ENCODE peak calls at places on chromosomes 1 and 21, in eight cellular contexts. One of them, this sample, is unnamed.

GRCh38 chr21:36175771-36176565 is 19.3 kb downstream of the DOP1B start:
- DNase-seq in neuronal stem cell: no peak
- DNase-seq in effector memory CD4-positive, alpha-beta T cell: no peak
- DNase-seq in astrocyte of the spinal cord: no peak
- DNase-seq in fibroblast of lung: no peak
- DNase-seq in heart right ventricle: no peak
- DNase-seq in hepatocyte: no peak
- DNase-seq in neural progenitor cell: no peak
- DNase-seq in this sample: no peak

GRCh38 chr1:38045431-38046332 is 911 bp downstream of the POU3F1 start:
- DNase-seq in neuronal stem cell: no peak
- DNase-seq in effector memory CD4-positive, alpha-beta T cell: no peak
- DNase-seq in astrocyte of the spinal cord: peak
- DNase-seq in fibroblast of lung: no peak
- DNase-seq in heart right ventricle: no peak
- DNase-seq in hepatocyte: no peak
- DNase-seq in neural progenitor cell: peak
- DNase-seq in this sample: no peak

GRCh38 chr1:158055854-158056253 is 62.4 kb downstream of the KIRREL1 start:
- DNase-seq in neuronal stem cell: no peak
- DNase-seq in effector memory CD4-positive, alpha-beta T cell: no peak
- DNase-seq in astrocyte of the spinal cord: no peak
- DNase-seq in fibroblast of lung: no peak
- DNase-seq in heart right ventricle: no peak
- DNase-seq in hepatocyte: no peak
- DNase-seq in neural progenitor cell: no peak
- DNase-seq in this sample: no peak

GRCh38 chr1:199405634-199406196 is 621.8 kb upstream of the NR5A2 start:
- DNase-seq in neuronal stem cell: no peak
- DNase-seq in effector memory CD4-positive, alpha-beta T cell: no peak
- DNase-seq in astrocyte of the spinal cord: no peak
- DNase-seq in fibroblast of lung: no peak
- DNase-seq in heart right ventricle: no peak
- DNase-seq in hepatocyte: no peak
- DNase-seq in neural progenitor cell: no peak
- DNase-seq in this sample: no peak

GRCh38 chr1:61052393-61053280 is 29.7 kb upstream of the NFIA start:
- DNase-seq in neuronal stem cell: no peak
- DNase-seq in effector memory CD4-positive, alpha-beta T cell: no peak
- DNase-seq in astrocyte of the spinal cord: no peak
- DNase-seq in fibroblast of lung: no peak
- DNase-seq in heart right ventricle: no peak
- DNase-seq in hepatocyte: no peak
- DNase-seq in neural progenitor cell: peak
- DNase-seq in this sample: no peak

GRCh38 chr1:201641524-201642253 is 102.8 kb downstream of the NAV1 start:
- DNase-seq in neuronal stem cell: no peak
- DNase-seq in effector memory CD4-positive, alpha-beta T cell: no peak
- DNase-seq in astrocyte of the spinal cord: no peak
- DNase-seq in fibroblast of lung: no peak
- DNase-seq in heart right ventricle: no peak
- DNase-seq in hepatocyte: no peak
- DNase-seq in neural progenitor cell: no peak
- DNase-seq in this sample: no peak

GRCh38 chr1:94325379-94326302 is 88.3 kb upstream of the ARHGAP29 start:
- DNase-seq in neuronal stem cell: no peak
- DNase-seq in effector memory CD4-positive, alpha-beta T cell: no peak
- DNase-seq in astrocyte of the spinal cord: peak
- DNase-seq in fibroblast of lung: peak
- DNase-seq in heart right ventricle: peak
- DNase-seq in hepatocyte: no peak
- DNase-seq in neural progenitor cell: no peak
- DNase-seq in this sample: peak

GRCh38 chr1:156108664-156109241 is 5.8 kb upstream of the LMNA start:
- DNase-seq in neuronal stem cell: no peak
- DNase-seq in effector memory CD4-positive, alpha-beta T cell: no peak
- DNase-seq in astrocyte of the spinal cord: no peak
- DNase-seq in fibroblast of lung: no peak
- DNase-seq in heart right ventricle: no peak
- DNase-seq in hepatocyte: no peak
- DNase-seq in neural progenitor cell: no peak
- DNase-seq in this sample: no peak

GRCh38 chr1:76726251-76726650 is 141.0 kb upstream of the ST6GALNAC5 start:
- DNase-seq in neuronal stem cell: no peak
- DNase-seq in effector memory CD4-positive, alpha-beta T cell: no peak
- DNase-seq in astrocyte of the spinal cord: no peak
- DNase-seq in fibroblast of lung: no peak
- DNase-seq in heart right ventricle: no peak
- DNase-seq in hepatocyte: no peak
- DNase-seq in neural progenitor cell: no peak
- DNase-seq in this sample: no peak

GRCh38 chr21:36686955-36687354 is 12.0 kb upstream of the SIM2 start:
- DNase-seq in neuronal stem cell: no peak
- DNase-seq in effector memory CD4-positive, alpha-beta T cell: no peak
- DNase-seq in astrocyte of the spinal cord: no peak
- DNase-seq in fibroblast of lung: no peak
- DNase-seq in heart right ventricle: no peak
- DNase-seq in hepatocyte: no peak
- DNase-seq in neural progenitor cell: no peak
- DNase-seq in this sample: no peak

GRCh38 chr1:113760102-113760804 is 967 bp upstream of the PHTF1 start:
- DNase-seq in neuronal stem cell: no peak
- DNase-seq in effector memory CD4-positive, alpha-beta T cell: no peak
- DNase-seq in astrocyte of the spinal cord: no peak
- DNase-seq in fibroblast of lung: no peak
- DNase-seq in heart right ventricle: no peak
- DNase-seq in hepatocyte: no peak
- DNase-seq in neural progenitor cell: peak
- DNase-seq in this sample: no peak

GRCh38 chr1:97063532-97063931 is 341.9 kb downstream of the PTBP2 start:
- DNase-seq in neuronal stem cell: no peak
- DNase-seq in effector memory CD4-positive, alpha-beta T cell: no peak
- DNase-seq in astrocyte of the spinal cord: no peak
- DNase-seq in fibroblast of lung: no peak
- DNase-seq in heart right ventricle: no peak
- DNase-seq in hepatocyte: peak
- DNase-seq in neural progenitor cell: no peak
- DNase-seq in this sample: no peak

GRCh38 chr1:90835661-90836344 is 118.7 kb upstream of the BARHL2 start:
- DNase-seq in neuronal stem cell: no peak
- DNase-seq in effector memory CD4-positive, alpha-beta T cell: no peak
- DNase-seq in astrocyte of the spinal cord: no peak
- DNase-seq in fibroblast of lung: no peak
- DNase-seq in heart right ventricle: peak
- DNase-seq in hepatocyte: no peak
- DNase-seq in neural progenitor cell: peak
- DNase-seq in this sample: no peak

GRCh38 chr1:161838885-161839284 is 72.8 kb downstream of the ATF6 start:
- DNase-seq in neuronal stem cell: no peak
- DNase-seq in effector memory CD4-positive, alpha-beta T cell: no peak
- DNase-seq in astrocyte of the spinal cord: no peak
- DNase-seq in fibroblast of lung: no peak
- DNase-seq in heart right ventricle: no peak
- DNase-seq in hepatocyte: no peak
- DNase-seq in neural progenitor cell: no peak
- DNase-seq in this sample: no peak

GRCh38 chr1:23567996-23568607 is 8.8 kb upstream of the ID3 start:
- DNase-seq in neuronal stem cell: peak
- DNase-seq in effector memory CD4-positive, alpha-beta T cell: no peak
- DNase-seq in astrocyte of the spinal cord: no peak
- DNase-seq in fibroblast of lung: no peak
- DNase-seq in heart right ventricle: peak
- DNase-seq in hepatocyte: no peak
- DNase-seq in neural progenitor cell: peak
- DNase-seq in this sample: no peak

GRCh38 chr21:41500354-41500753 is 7.6 kb downstream of the TMPRSS2 start:
- DNase-seq in neuronal stem cell: no peak
- DNase-seq in effector memory CD4-positive, alpha-beta T cell: no peak
- DNase-seq in astrocyte of the spinal cord: no peak
- DNase-seq in fibroblast of lung: no peak
- DNase-seq in heart right ventricle: no peak
- DNase-seq in hepatocyte: no peak
- DNase-seq in neural progenitor cell: no peak
- DNase-seq in this sample: no peak

GRCh38 chr21:41499920-41500319 is 8.0 kb downstream of the TMPRSS2 start:
- DNase-seq in neuronal stem cell: no peak
- DNase-seq in effector memory CD4-positive, alpha-beta T cell: no peak
- DNase-seq in astrocyte of the spinal cord: no peak
- DNase-seq in fibroblast of lung: no peak
- DNase-seq in heart right ventricle: no peak
- DNase-seq in hepatocyte: no peak
- DNase-seq in neural progenitor cell: no peak
- DNase-seq in this sample: no peak

GRCh38 chr21:41500931-41501381 is 7.0 kb downstream of the TMPRSS2 start:
- DNase-seq in neuronal stem cell: no peak
- DNase-seq in effector memory CD4-positive, alpha-beta T cell: no peak
- DNase-seq in astrocyte of the spinal cord: no peak
- DNase-seq in fibroblast of lung: no peak
- DNase-seq in heart right ventricle: no peak
- DNase-seq in hepatocyte: peak
- DNase-seq in neural progenitor cell: no peak
- DNase-seq in this sample: no peak

GRCh38 chr21:41497008-41497407 is 10.9 kb downstream of the TMPRSS2 start:
- DNase-seq in neuronal stem cell: no peak
- DNase-seq in effector memory CD4-positive, alpha-beta T cell: no peak
- DNase-seq in astrocyte of the spinal cord: no peak
- DNase-seq in fibroblast of lung: no peak
- DNase-seq in heart right ventricle: no peak
- DNase-seq in hepatocyte: peak
- DNase-seq in neural progenitor cell: no peak
- DNase-seq in this sample: no peak

DNA sequence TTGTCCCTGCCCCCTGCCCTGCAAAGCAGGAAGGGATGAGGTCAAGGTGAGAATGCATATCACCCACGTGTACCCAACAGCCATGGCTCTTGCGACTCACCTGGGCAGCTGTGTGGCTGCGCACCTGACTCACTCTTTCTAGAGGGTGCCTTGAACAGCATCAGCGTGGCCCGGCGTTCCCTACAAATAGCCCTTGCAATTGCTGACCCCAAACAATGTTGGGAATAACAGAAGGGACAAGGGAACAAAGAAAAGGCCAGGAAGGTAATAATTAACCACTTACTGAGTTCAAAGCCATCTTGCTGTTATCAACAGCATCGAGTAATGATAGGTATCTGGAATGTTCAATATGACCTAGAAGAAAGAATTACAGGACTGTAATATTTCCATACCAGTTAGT is 10.1 kb downstream of the TMPRSS2 start:
- DNase-seq in neuronal stem cell: no peak
- DNase-seq in effector memory CD4-positive, alpha-beta T cell: no peak
- DNase-seq in astrocyte of the spinal cord: no peak
- DNase-seq in fibroblast of lung: no peak
- DNase-seq in heart right ventricle: no peak
- DNase-seq in hepatocyte: no peak
- DNase-seq in neural progenitor cell: no peak
- DNase-seq in this sample: no peak
- H3K4me3 ChIP-seq in neuronal stem cell: no peak
- H3K4me3 ChIP-seq in effector memory CD4-positive, alpha-beta T cell: no peak
- H3K4me3 ChIP-seq in astrocyte of the spinal cord: no peak
- H3K4me3 ChIP-seq in fibroblast of lung: no peak
- H3K4me3 ChIP-seq in heart right ventricle: no peak
- H3K4me3 ChIP-seq in hepatocyte: no peak
- H3K4me3 ChIP-seq in neural progenitor cell: no peak
- H3K4me3 ChIP-seq in this sample: no peak

DNA sequence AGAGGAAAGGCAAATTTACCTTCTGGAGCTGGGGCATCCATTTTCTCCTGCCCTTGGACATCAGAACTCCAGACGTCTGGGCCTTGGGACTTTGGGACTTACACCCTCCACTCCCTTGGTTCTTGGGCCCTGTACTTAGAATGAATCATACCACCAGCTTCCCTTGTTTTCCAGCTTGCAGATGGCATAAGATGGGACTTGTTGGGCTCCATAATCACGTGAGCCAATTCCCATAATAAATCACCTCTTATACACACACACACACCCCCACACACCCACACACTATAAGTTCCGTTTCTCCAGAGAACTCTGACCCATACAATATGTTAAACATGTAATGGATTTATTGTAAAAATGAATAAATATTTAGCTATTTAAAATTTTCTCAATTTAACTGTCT is 185.7 kb downstream of the GIPC2 start:
- DNase-seq in neuronal stem cell: no peak
- DNase-seq in effector memory CD4-positive, alpha-beta T cell: no peak
- DNase-seq in astrocyte of the spinal cord: no peak
- DNase-seq in fibroblast of lung: no peak
- DNase-seq in heart right ventricle: no peak
- DNase-seq in hepatocyte: no peak
- DNase-seq in neural progenitor cell: no peak
- DNase-seq in this sample: no peak
- H3K4me3 ChIP-seq in neuronal stem cell: no peak
- H3K4me3 ChIP-seq in effector memory CD4-positive, alpha-beta T cell: no peak
- H3K4me3 ChIP-seq in astrocyte of the spinal cord: no peak
- H3K4me3 ChIP-seq in fibroblast of lung: no peak
- H3K4me3 ChIP-seq in heart right ventricle: no peak
- H3K4me3 ChIP-seq in hepatocyte: no peak
- H3K4me3 ChIP-seq in neural progenitor cell: no peak
- H3K4me3 ChIP-seq in this sample: no peak

GRCh38 chr1:206566976-206567375 is 45.3 kb downstream of the EIF2D start:
- DNase-seq in neuronal stem cell: no peak
- DNase-seq in effector memory CD4-positive, alpha-beta T cell: no peak
- DNase-seq in astrocyte of the spinal cord: no peak
- DNase-seq in fibroblast of lung: no peak
- DNase-seq in heart right ventricle: no peak
- DNase-seq in hepatocyte: no peak
- DNase-seq in neural progenitor cell: no peak
- DNase-seq in this sample: no peak
- H3K4me3 ChIP-seq in neuronal stem cell: no peak
- H3K4me3 ChIP-seq in effector memory CD4-positive, alpha-beta T cell: no peak
- H3K4me3 ChIP-seq in astrocyte of the spinal cord: no peak
- H3K4me3 ChIP-seq in fibroblast of lung: no peak
- H3K4me3 ChIP-seq in heart right ventricle: no peak
- H3K4me3 ChIP-seq in hepatocyte: no peak
- H3K4me3 ChIP-seq in neural progenitor cell: no peak
- H3K4me3 ChIP-seq in this sample: no peak

GRCh38 chr1:82549851-82550250 is 749.1 kb downstream of the ADGRL2 start:
- DNase-seq in neuronal stem cell: no peak
- DNase-seq in effector memory CD4-positive, alpha-beta T cell: no peak
- DNase-seq in astrocyte of the spinal cord: no peak
- DNase-seq in fibroblast of lung: no peak
- DNase-seq in heart right ventricle: no peak
- DNase-seq in hepatocyte: no peak
- DNase-seq in neural progenitor cell: no peak
- DNase-seq in this sample: no peak
- H3K4me3 ChIP-seq in neuronal stem cell: no peak
- H3K4me3 ChIP-seq in effector memory CD4-positive, alpha-beta T cell: no peak
- H3K4me3 ChIP-seq in astrocyte of the spinal cord: no peak
- H3K4me3 ChIP-seq in fibroblast of lung: no peak
- H3K4me3 ChIP-seq in heart right ventricle: no peak
- H3K4me3 ChIP-seq in hepatocyte: no peak
- H3K4me3 ChIP-seq in neural progenitor cell: no peak
- H3K4me3 ChIP-seq in this sample: no peak

This sample was measured in skeletal muscle cell.